ENCODE peak calls at places on chromosomes 3 and 15, in four cellular contexts. L is GM23248, R is endothelial cell of umbilical vein, K is mammary epithelial cell. V is an unnamed sample. For H3K4me1, the result is how much of the 10 kb centered on the place peaks cover.

GRCh38 chr3:51830986-51831385 is 30.4 kb upstream of the IQCF2 start:
- DNase-seq in R (no peak), K (no peak), L (no peak), V (no peak)

GRCh38 chr3:120773932-120774331 is 31.4 kb downstream of the GTF2E1 start:
- DNase-seq in R (no peak), K (peak), L (peak), V (no peak)

GRCh38 chr15:38176155-38176554 is 76.5 kb upstream of the SPRED1 start:
- DNase-seq in R (no peak), K (peak), L (peak), V (no peak)

GRCh38 chr3:127019449-127019848 is 36.5 kb downstream of the PLXNA1 start:
- DNase-seq in R (no peak), L (peak), K (peak), V (peak)

GRCh38 chr15:91865903-91866302 is 12.4 kb downstream of the SLCO3A1 start:
- DNase-seq in L (peak), K (peak), R (no peak), V (no peak)

GRCh38 chr3:46878796-46879436 is 1.4 kb downstream of the PTH1R start:
- DNase-seq in K (no peak), L (peak), R (no peak), V (peak)

GRCh38 chr15:31211353-31211752 is 109.8 kb upstream of the TRPM1 start:
- DNase-seq in L (no peak), K (no peak), R (no peak), V (no peak)

GRCh38 chr3:177427096-177427495 is 229.8 kb upstream of the TBL1XR1 start:
- DNase-seq in K (no peak), R (no peak), L (no peak), V (no peak)

GRCh38 chr3:11757441-11757875 is 89.2 kb downstream of the TAMM41 start:
- DNase-seq in L (peak), K (peak), R (no peak), V (no peak)

GRCh38 chr3:190432216-190432615 is 17.5 kb downstream of the TMEM207 start:
- DNase-seq in K (peak), L (peak), R (no peak), V (no peak)

GRCh38 chr3:110995461-110996226 is 76.0 kb upstream of the NECTIN3 start:
- DNase-seq in R (peak), L (peak), K (peak), V (no peak)

GRCh38 chr15:100291106-100291505 is 50.7 kb downstream of the ADAMTS17 start:
- DNase-seq in K (peak), R (no peak), L (peak), V (peak)

GRCh38 chr15:77588126-77588525 is 44.6 kb downstream of the LINGO1 start:
- DNase-seq in R (no peak), K (no peak), L (no peak), V (no peak)

GRCh38 chr3:48069339-48069738 is 53.1 kb upstream of the MAP4 start:
- DNase-seq in L (no peak), K (no peak), R (no peak), V (no peak)
- H3K27ac ChIP-seq in L (peak), K (no peak), R (no peak), V (peak)

DNA sequence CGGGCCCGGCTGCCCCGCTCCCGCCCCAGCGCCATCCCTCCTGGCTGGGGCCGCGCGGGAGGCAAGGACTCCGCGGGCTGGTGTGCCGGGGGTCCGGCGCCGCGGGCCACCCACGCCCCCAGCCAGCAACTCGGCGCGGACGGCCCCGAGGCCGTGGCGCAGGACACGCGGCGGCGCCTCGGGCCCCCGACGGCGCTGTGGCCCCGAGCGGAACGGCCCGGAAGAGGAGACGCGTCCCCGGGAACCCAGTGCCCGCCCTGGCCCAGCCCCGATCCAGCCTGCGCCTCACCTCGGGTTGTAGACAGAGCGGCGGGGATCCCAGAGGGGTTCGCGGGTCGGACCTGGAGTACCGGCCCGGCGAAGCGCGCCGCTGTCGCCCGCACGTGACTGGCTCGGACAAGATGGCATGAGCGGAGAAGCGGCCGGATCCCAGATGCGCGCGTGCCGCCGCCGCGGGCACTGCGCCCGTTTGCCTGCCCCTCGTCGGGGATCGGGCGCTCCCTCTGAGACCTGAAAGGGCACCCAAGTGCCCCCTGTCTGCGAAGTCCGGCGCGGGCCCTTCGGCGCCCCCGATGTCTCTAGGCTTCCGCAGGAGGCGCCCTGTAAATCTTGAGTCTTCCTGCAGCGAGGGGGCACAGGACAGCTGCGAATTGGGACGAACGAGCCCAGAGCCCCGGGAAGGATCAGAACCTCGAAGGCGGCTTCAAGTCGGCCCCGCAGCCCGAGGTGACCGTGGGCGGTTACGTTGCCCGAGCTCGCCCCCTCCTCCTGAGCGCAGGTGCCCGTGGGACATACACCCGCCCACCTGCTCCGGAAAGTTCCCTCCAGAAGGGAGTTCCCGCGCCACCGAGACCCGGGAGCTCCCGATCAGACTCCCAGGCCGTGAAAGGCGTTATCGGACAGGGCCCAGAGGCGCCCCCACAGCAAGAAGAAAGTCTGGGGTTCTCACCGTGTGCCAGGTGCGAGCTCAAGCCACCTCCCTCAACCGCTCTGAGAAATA is 598 bp upstream of the SFMBT1 start:
- DNase-seq in K (no peak), R (peak), L (peak), V (peak)
- TF ChIP-seq EZH2 in K (no peak), R (peak), L (no peak), V (no peak)

GRCh38 chr3:183300996-183301562 is 48.0 kb downstream of the B3GNT5 start:
- DNase-seq in L (peak), K (no peak), R (no peak), V (no peak)
- H3K4me1 ChIP-seq in L (under half), K (under half), R (under half), V (half or more)

GRCh38 chr3:58962040-58962651 is 87.7 kb downstream of the CFAP20DC start:
- DNase-seq in K (no peak), L (peak), R (no peak), V (no peak)

GRCh38 chr3:58963928-58964497 is 85.8 kb downstream of the CFAP20DC start:
- DNase-seq in R (no peak), K (no peak), L (no peak), V (no peak)

GRCh38 chr3:58962816-58963215 is 87.0 kb downstream of the CFAP20DC start:
- DNase-seq in R (no peak), L (peak), K (peak), V (no peak)

DNA sequence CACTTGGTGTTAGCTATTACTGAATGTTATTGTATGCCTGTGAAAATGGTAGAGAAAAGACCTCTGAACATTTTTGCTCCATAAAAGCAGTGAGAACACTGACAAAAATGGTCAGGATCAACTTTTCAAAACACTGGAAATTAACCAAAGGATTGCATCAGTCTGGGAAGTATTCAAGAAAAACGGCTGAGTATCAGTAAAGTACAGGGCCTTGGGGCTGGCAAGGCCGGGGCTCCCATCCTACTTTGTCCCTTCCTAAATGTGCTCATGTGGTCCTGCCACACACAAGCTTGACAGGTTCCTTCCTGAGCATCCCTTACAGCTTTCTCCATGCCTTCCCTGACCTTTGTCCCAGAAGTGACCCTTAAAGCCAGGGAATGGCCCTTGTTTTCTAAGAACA is 84.0 kb downstream of the CFAP20DC start:
- DNase-seq in L (peak), R (no peak), K (no peak), V (no peak)
- H3K27ac ChIP-seq in L (peak), R (no peak), K (no peak), V (no peak)

DNA sequence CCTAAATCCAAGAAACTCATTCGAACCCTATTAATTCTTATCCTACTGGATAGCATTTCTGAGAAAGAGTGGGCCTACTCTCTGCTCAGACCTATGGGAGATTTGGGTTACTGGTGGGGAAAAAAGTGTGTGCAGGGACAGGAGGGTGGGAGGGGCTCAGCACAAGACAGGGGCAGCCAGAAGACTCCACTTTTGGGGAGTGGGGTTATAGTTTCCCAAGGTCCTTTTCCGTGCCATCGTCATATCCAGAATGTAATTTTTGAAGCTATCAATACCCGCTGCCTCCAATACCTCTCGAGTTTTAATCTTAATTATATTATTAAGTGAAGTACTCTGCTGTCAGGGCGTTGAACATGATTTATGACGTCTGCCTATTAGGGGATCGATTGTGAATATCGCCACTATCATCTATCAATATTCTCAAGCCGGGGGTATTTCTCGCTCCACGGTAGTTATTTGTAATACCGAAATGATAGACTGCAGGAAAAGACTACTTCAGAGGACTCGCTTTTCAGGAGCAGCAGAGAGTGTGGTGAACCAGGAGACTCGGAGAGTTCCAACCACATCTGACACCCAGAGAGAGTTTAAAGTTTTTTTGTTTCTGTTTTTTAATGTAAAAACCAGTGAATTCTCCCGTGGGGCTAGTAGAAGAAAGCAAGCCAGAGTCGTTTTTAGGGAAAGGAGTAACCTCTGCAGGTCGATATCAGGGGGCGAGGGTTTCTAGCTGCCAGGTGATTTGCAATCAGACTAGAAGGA is 20.6 kb downstream of the NR2F2 start:
- DNase-seq in K (no peak), L (no peak), R (peak), V (no peak)
- TF ChIP-seq EZH2 in K (no peak), L (no peak), R (no peak), V (no peak)

GRCh38 chr3:39146083-39146501 is 7.3 kb downstream of the CSRNP1 start:
- DNase-seq in R (no peak), K (no peak), L (peak), V (no peak)
- H3K4me1 ChIP-seq in R (half or more), K (half or more), L (half or more), V (half or more)

V was measured in PC-9.